ENCODE peak calls at places on chromosomes 7 and 10, in six cellular contexts. One of them, this sample, is unnamed.

GRCh38 chr7:27103489-27104226 is 1.2 kb upstream of the HOXA2 start:
- DNase-seq in GM23248: no peak
- DNase-seq in stimulated activated CD4-positive, alpha-beta T cell treated with anti-CD3 and anti-CD28 coated beads, Interleukin-1b, Interleukin-23, amount 100 ng/mL, for 24 hours: no peak
- DNase-seq in RWPE1: no peak
- DNase-seq in RCC 7860: peak; percentile 63
- DNase-seq in sciatic nerve: peak; percentile 65
- DNase-seq in this sample: no peak

GRCh38 chr10:71835671-71836593 is 15.1 kb downstream of the PSAP start:
- DNase-seq in GM23248: peak; percentile 98
- DNase-seq in stimulated activated CD4-positive, alpha-beta T cell treated with anti-CD3 and anti-CD28 coated beads, Interleukin-1b, Interleukin-23, amount 100 ng/mL, for 24 hours: no peak
- DNase-seq in RWPE1: no peak
- DNase-seq in RCC 7860: peak; percentile 99
- DNase-seq in sciatic nerve: peak; percentile 81
- DNase-seq in this sample: peak; percentile 90

GRCh38 chr7:3862774-3863173 is 561.7 kb downstream of the SDK1 start:
- DNase-seq in GM23248: no peak
- DNase-seq in stimulated activated CD4-positive, alpha-beta T cell treated with anti-CD3 and anti-CD28 coated beads, Interleukin-1b, Interleukin-23, amount 100 ng/mL, for 24 hours: no peak
- DNase-seq in RWPE1: no peak
- DNase-seq in RCC 7860: no peak
- DNase-seq in sciatic nerve: no peak
- DNase-seq in this sample: no peak

GRCh38 chr7:33909755-33910154 is 4.4 kb downstream of the BMPER start:
- DNase-seq in GM23248: peak; percentile 78
- DNase-seq in stimulated activated CD4-positive, alpha-beta T cell treated with anti-CD3 and anti-CD28 coated beads, Interleukin-1b, Interleukin-23, amount 100 ng/mL, for 24 hours: no peak
- DNase-seq in RWPE1: no peak
- DNase-seq in RCC 7860: no peak
- DNase-seq in sciatic nerve: no peak
- DNase-seq in this sample: no peak

GRCh38 chr10:30028452-30029045 is 30.8 kb downstream of the JCAD start:
- DNase-seq in GM23248: no peak
- DNase-seq in stimulated activated CD4-positive, alpha-beta T cell treated with anti-CD3 and anti-CD28 coated beads, Interleukin-1b, Interleukin-23, amount 100 ng/mL, for 24 hours: no peak
- DNase-seq in RWPE1: no peak
- DNase-seq in RCC 7860: no peak
- DNase-seq in sciatic nerve: no peak
- DNase-seq in this sample: no peak

GRCh38 chr10:21020545-21020944 is 123.4 kb upstream of the NEBL start:
- DNase-seq in GM23248: peak; percentile 31
- DNase-seq in stimulated activated CD4-positive, alpha-beta T cell treated with anti-CD3 and anti-CD28 coated beads, Interleukin-1b, Interleukin-23, amount 100 ng/mL, for 24 hours: no peak
- DNase-seq in RWPE1: peak; percentile 16
- DNase-seq in RCC 7860: no peak
- DNase-seq in sciatic nerve: no peak
- DNase-seq in this sample: peak; percentile 56

GRCh38 chr7:120837599-120837998 is 20.3 kb downstream of the TSPAN12 start:
- DNase-seq in GM23248: no peak
- DNase-seq in stimulated activated CD4-positive, alpha-beta T cell treated with anti-CD3 and anti-CD28 coated beads, Interleukin-1b, Interleukin-23, amount 100 ng/mL, for 24 hours: no peak
- DNase-seq in RWPE1: no peak
- DNase-seq in RCC 7860: no peak
- DNase-seq in sciatic nerve: no peak
- DNase-seq in this sample: no peak

GRCh38 chr10:119409906-119410305 is 132.6 kb downstream of the RGS10 start:
- DNase-seq in GM23248: no peak
- DNase-seq in stimulated activated CD4-positive, alpha-beta T cell treated with anti-CD3 and anti-CD28 coated beads, Interleukin-1b, Interleukin-23, amount 100 ng/mL, for 24 hours: no peak
- DNase-seq in RWPE1: no peak
- DNase-seq in RCC 7860: no peak
- DNase-seq in sciatic nerve: peak; percentile 83
- DNase-seq in this sample: no peak

GRCh38 chr10:113059001-113059780 is 109.1 kb downstream of the TCF7L2 start:
- DNase-seq in GM23248: peak; percentile 80
- DNase-seq in stimulated activated CD4-positive, alpha-beta T cell treated with anti-CD3 and anti-CD28 coated beads, Interleukin-1b, Interleukin-23, amount 100 ng/mL, for 24 hours: no peak
- DNase-seq in RWPE1: no peak
- DNase-seq in RCC 7860: no peak
- DNase-seq in sciatic nerve: no peak
- DNase-seq in this sample: no peak

GRCh38 chr7:100506356-100506930 is 22.7 kb downstream of the NYAP1 start:
- DNase-seq in GM23248: no peak
- DNase-seq in stimulated activated CD4-positive, alpha-beta T cell treated with anti-CD3 and anti-CD28 coated beads, Interleukin-1b, Interleukin-23, amount 100 ng/mL, for 24 hours: no peak
- DNase-seq in RWPE1: no peak
- DNase-seq in RCC 7860: peak; percentile 33
- DNase-seq in sciatic nerve: no peak
- DNase-seq in this sample: no peak

GRCh38 chr7:23235688-23236280 is 10.8 kb upstream of the GPNMB start:
- DNase-seq in GM23248: peak; percentile 63
- DNase-seq in stimulated activated CD4-positive, alpha-beta T cell treated with anti-CD3 and anti-CD28 coated beads, Interleukin-1b, Interleukin-23, amount 100 ng/mL, for 24 hours: no peak
- DNase-seq in RWPE1: peak; percentile 97
- DNase-seq in RCC 7860: no peak
- DNase-seq in sciatic nerve: peak; percentile 74
- DNase-seq in this sample: peak; percentile 82

GRCh38 chr10:101089520-101090299 is 27.9 kb downstream of the KAZALD1 start:
- DNase-seq in GM23248: no peak
- DNase-seq in stimulated activated CD4-positive, alpha-beta T cell treated with anti-CD3 and anti-CD28 coated beads, Interleukin-1b, Interleukin-23, amount 100 ng/mL, for 24 hours: no peak
- DNase-seq in RWPE1: no peak
- DNase-seq in RCC 7860: no peak
- DNase-seq in sciatic nerve: no peak
- DNase-seq in this sample: no peak

GRCh38 chr10:132229096-132229495 is 42.3 kb downstream of the DPYSL4 start:
- DNase-seq in GM23248: no peak
- DNase-seq in stimulated activated CD4-positive, alpha-beta T cell treated with anti-CD3 and anti-CD28 coated beads, Interleukin-1b, Interleukin-23, amount 100 ng/mL, for 24 hours: no peak
- DNase-seq in RWPE1: no peak
- DNase-seq in RCC 7860: no peak
- DNase-seq in sciatic nerve: no peak
- DNase-seq in this sample: no peak

GRCh38 chr10:123678376-123678775 is 12.2 kb downstream of the GPR26 start:
- DNase-seq in GM23248: no peak
- DNase-seq in stimulated activated CD4-positive, alpha-beta T cell treated with anti-CD3 and anti-CD28 coated beads, Interleukin-1b, Interleukin-23, amount 100 ng/mL, for 24 hours: no peak
- DNase-seq in RWPE1: no peak
- DNase-seq in RCC 7860: no peak
- DNase-seq in sciatic nerve: peak; percentile 25
- DNase-seq in this sample: no peak

GRCh38 chr10:63275094-63275493 is 142.0 kb downstream of the NRBF2 start:
- DNase-seq in GM23248: no peak
- DNase-seq in stimulated activated CD4-positive, alpha-beta T cell treated with anti-CD3 and anti-CD28 coated beads, Interleukin-1b, Interleukin-23, amount 100 ng/mL, for 24 hours: no peak
- DNase-seq in RWPE1: no peak
- DNase-seq in RCC 7860: no peak
- DNase-seq in sciatic nerve: no peak
- DNase-seq in this sample: no peak

GRCh38 chr10:52442576-52442975 is 128.5 kb downstream of the DKK1 start:
- DNase-seq in GM23248: peak; percentile 86
- DNase-seq in stimulated activated CD4-positive, alpha-beta T cell treated with anti-CD3 and anti-CD28 coated beads, Interleukin-1b, Interleukin-23, amount 100 ng/mL, for 24 hours: no peak
- DNase-seq in RWPE1: no peak
- DNase-seq in RCC 7860: no peak
- DNase-seq in sciatic nerve: no peak
- DNase-seq in this sample: peak; percentile 72

This sample was measured in A172.